ENCODE peak calls at places on chromosomes 6 and 20, in four cellular contexts. One of them, this sample, is unnamed. For H3K36me3, H3K27me3 and H3K4me1, the result is how much of the 10 kb centered on the place peaks cover.

GRCh38 chr6:12363651-12364381 is 73.7 kb downstream of the EDN1 start:
- DNase-seq in neural progenitor cell: no peak
- DNase-seq in adipocyte: no peak
- DNase-seq in ascending aorta: no peak
- DNase-seq in this sample: no peak

GRCh38 chr6:24949020-24949569 is 13.3 kb upstream of the RIPOR2 start:
- DNase-seq in adipocyte: no peak
- DNase-seq in ascending aorta: no peak
- DNase-seq in neural progenitor cell: no peak
- DNase-seq in this sample: no peak

GRCh38 chr6:11999245-11999644 is 12.9 kb upstream of the HIVEP1 start:
- DNase-seq in ascending aorta: no peak
- DNase-seq in neural progenitor cell: no peak
- DNase-seq in adipocyte: no peak
- DNase-seq in this sample: no peak

GRCh38 chr6:22353036-22353560 is 56.3 kb upstream of the PRL start:
- DNase-seq in adipocyte: no peak
- DNase-seq in ascending aorta: no peak
- DNase-seq in neural progenitor cell: no peak
- DNase-seq in this sample: no peak

GRCh38 chr6:135261872-135262725 is 81.0 kb downstream of the MYB start:
- DNase-seq in adipocyte: no peak
- DNase-seq in neural progenitor cell: no peak
- DNase-seq in ascending aorta: no peak
- DNase-seq in this sample: no peak

GRCh38 chr20:23666698-23667097 is 22.1 kb downstream of the CST4 start:
- DNase-seq in ascending aorta: no peak
- DNase-seq in neural progenitor cell: no peak
- DNase-seq in adipocyte: no peak
- DNase-seq in this sample: no peak

GRCh38 chr6:41939848-41940758 is 1.5 kb downstream of the CCND3 start:
- DNase-seq in neural progenitor cell: peak
- DNase-seq in ascending aorta: no peak
- DNase-seq in adipocyte: peak
- DNase-seq in this sample: no peak

GRCh38 chr20:64079273-64080012 is at the start of gene RGS19:
- DNase-seq in adipocyte: peak
- DNase-seq in ascending aorta: no peak
- DNase-seq in neural progenitor cell: peak
- DNase-seq in this sample: no peak

GRCh38 chr20:18363708-18364107 is 75.4 kb downstream of the ZNF133 start:
- DNase-seq in neural progenitor cell: no peak
- DNase-seq in ascending aorta: no peak
- DNase-seq in adipocyte: no peak
- DNase-seq in this sample: no peak

GRCh38 chr6:22442826-22443225 is 126.5 kb upstream of the HDGFL1 start:
- DNase-seq in ascending aorta: no peak
- DNase-seq in neural progenitor cell: no peak
- DNase-seq in adipocyte: peak
- DNase-seq in this sample: no peak

GRCh38 chr20:57655812-57656161 is 35.6 kb upstream of the ZBP1 start:
- DNase-seq in ascending aorta: no peak
- DNase-seq in neural progenitor cell: no peak
- DNase-seq in adipocyte: no peak
- DNase-seq in this sample: no peak

GRCh38 chr6:39602590-39603319 is 122.5 kb downstream of the KIF6 start:
- DNase-seq in adipocyte: no peak
- DNase-seq in ascending aorta: no peak
- DNase-seq in neural progenitor cell: no peak
- DNase-seq in this sample: no peak

GRCh38 chr6:134846865-134847264 is 103.0 kb downstream of the ALDH8A1 start:
- DNase-seq in neural progenitor cell: no peak
- DNase-seq in ascending aorta: no peak
- DNase-seq in adipocyte: no peak
- DNase-seq in this sample: no peak

GRCh38 chr6:169428532-169428931 is 174.9 kb upstream of the THBS2 start:
- DNase-seq in adipocyte: no peak
- DNase-seq in ascending aorta: no peak
- DNase-seq in neural progenitor cell: peak
- DNase-seq in this sample: no peak

GRCh38 chr6:89951574-89952360 is 57.5 kb downstream of the GJA10 start:
- DNase-seq in neural progenitor cell: peak
- DNase-seq in ascending aorta: no peak
- DNase-seq in adipocyte: no peak
- DNase-seq in this sample: no peak

DNA sequence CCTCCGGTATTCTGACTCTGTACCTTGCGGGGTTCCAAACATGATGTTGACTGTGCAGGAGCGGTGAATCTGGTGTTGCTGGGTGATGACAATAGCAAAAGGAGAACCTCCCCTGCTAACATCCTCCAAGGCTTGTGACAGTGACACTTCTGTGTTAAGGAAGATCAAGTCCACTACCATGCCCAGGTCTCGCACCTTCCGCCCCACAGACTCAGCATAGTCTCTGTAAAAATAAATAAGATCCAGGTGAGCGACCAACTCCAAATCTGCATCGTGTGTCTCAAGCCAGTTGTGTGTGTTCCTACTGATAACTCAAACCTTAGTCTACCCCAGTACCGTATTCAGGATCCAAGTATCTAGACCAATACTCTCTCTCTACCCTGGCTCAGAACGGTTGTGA is 24.8 kb downstream of the NCOA5 start:
- DNase-seq in neural progenitor cell: no peak
- DNase-seq in ascending aorta: no peak
- DNase-seq in adipocyte: no peak
- DNase-seq in this sample: no peak
- H3K36me3 ChIP-seq in neural progenitor cell: under half
- H3K36me3 ChIP-seq in ascending aorta: half or more
- H3K36me3 ChIP-seq in adipocyte: half or more
- H3K36me3 ChIP-seq in this sample: half or more

GRCh38 chr6:114081730-114082129 is 110.8 kb upstream of the HDAC2 start:
- DNase-seq in neural progenitor cell: no peak
- DNase-seq in ascending aorta: no peak
- DNase-seq in adipocyte: no peak
- DNase-seq in this sample: no peak
- H3K27me3 ChIP-seq in neural progenitor cell: under half
- H3K27me3 ChIP-seq in ascending aorta: under half
- H3K27me3 ChIP-seq in adipocyte: under half
- H3K27me3 ChIP-seq in this sample: under half

DNA sequence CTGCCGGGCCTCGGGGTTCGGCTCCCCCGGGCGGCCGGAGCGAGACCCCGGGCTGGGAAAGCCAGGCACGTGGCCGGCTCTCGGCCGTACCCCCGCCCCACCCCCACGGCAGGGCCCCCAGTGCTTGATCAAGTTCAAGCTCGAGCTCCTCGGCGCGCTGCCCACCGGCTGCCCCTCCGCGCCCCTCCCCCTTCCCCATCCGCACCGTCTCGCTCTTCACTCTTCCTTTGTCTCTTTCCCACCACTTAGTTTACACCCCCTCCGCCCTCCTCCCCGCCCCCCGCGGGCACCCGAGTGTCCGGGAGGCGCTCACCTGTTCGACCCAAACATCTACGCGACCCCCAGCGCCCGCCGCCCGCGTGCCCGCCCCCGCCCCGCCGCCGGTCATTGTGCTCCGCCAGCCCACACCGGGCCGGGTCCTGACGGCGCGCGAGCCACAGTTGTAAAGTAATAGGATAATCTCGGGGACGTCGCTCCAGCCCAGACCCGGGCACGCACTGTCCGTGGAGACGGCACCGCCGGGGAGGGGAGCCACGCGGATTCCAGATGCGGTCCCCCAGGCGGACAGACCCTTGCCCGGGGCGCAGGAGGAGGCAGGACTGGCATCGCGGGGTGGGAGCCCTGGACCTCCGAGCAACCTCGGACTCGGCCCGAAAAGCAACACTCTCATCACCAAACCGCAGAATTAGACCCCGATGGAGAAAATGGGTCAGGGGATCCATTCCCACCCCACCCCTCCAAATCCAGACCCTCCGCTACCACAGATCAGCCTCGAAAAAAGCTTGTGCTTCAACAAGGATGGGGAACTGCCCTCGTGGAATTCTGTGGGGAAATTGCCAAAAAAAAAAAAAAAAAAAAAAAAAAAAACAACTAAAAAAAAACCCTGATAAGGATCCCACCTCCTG is 100.7 kb downstream of the NOL4L start:
- DNase-seq in adipocyte: peak
- DNase-seq in ascending aorta: no peak
- DNase-seq in neural progenitor cell: peak
- DNase-seq in this sample: no peak
- H3K4me1 ChIP-seq in adipocyte: under half
- H3K4me1 ChIP-seq in ascending aorta: under half
- H3K4me1 ChIP-seq in neural progenitor cell: under half
- H3K4me1 ChIP-seq in this sample: under half

GRCh38 chr20:44200983-44201382 is 9.6 kb downstream of the OSER1 start:
- DNase-seq in adipocyte: no peak
- DNase-seq in neural progenitor cell: no peak
- DNase-seq in ascending aorta: no peak
- DNase-seq in this sample: no peak
- H3K36me3 ChIP-seq in adipocyte: half or more
- H3K36me3 ChIP-seq in neural progenitor cell: under half
- H3K36me3 ChIP-seq in ascending aorta: half or more
- H3K36me3 ChIP-seq in this sample: half or more

DNA sequence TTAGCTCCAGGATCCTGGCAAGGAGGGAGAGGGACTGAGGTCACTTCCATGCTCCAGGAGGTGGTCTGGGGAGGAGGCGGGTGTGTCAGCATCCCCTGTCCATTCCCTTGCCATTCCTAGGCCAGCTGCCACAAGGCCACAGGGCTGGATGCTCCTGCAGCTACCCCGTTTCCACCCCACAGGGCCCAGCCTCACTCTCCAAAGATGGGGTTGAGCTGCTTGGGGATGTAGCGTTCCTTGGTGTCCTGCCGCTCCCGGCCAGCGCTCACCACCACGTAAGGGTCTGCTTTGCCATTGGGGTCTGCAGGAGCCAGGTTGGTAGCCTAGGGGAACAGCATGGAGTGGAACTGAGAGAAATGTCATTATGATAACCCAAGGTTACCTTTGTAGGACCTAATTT is 23.0 kb downstream of the ERGIC3 start:
- DNase-seq in adipocyte: no peak
- DNase-seq in ascending aorta: no peak
- DNase-seq in neural progenitor cell: no peak
- DNase-seq in this sample: no peak
- H3K27me3 ChIP-seq in adipocyte: under half
- H3K27me3 ChIP-seq in ascending aorta: under half
- H3K27me3 ChIP-seq in neural progenitor cell: under half
- H3K27me3 ChIP-seq in this sample: under half

GRCh38 chr6:35729722-35730121 is 7.1 kb upstream of the ARMC12 start:
- DNase-seq in ascending aorta: no peak
- DNase-seq in neural progenitor cell: no peak
- DNase-seq in adipocyte: no peak
- DNase-seq in this sample: no peak
- H3K4me1 ChIP-seq in ascending aorta: half or more
- H3K4me1 ChIP-seq in neural progenitor cell: half or more
- H3K4me1 ChIP-seq in adipocyte: half or more
- H3K4me1 ChIP-seq in this sample: half or more

GRCh38 chr6:111377558-111378120 is 105.4 kb downstream of the REV3L start:
- DNase-seq in neural progenitor cell: no peak
- DNase-seq in ascending aorta: no peak
- DNase-seq in adipocyte: peak
- DNase-seq in this sample: no peak
- H3K36me3 ChIP-seq in neural progenitor cell: under half
- H3K36me3 ChIP-seq in ascending aorta: under half
- H3K36me3 ChIP-seq in adipocyte: half or more
- H3K36me3 ChIP-seq in this sample: under half

GRCh38 chr20:43183526-43183925 is 6.2 kb downstream of the PTPRT start:
- DNase-seq in adipocyte: no peak
- DNase-seq in ascending aorta: no peak
- DNase-seq in neural progenitor cell: no peak
- DNase-seq in this sample: no peak

GRCh38 chr20:43188234-43188653 is 1.5 kb downstream of the PTPRT start:
- DNase-seq in adipocyte: no peak
- DNase-seq in neural progenitor cell: peak
- DNase-seq in ascending aorta: no peak
- DNase-seq in this sample: no peak

GRCh38 chr20:43187476-43188233 is 2.1 kb downstream of the PTPRT start:
- DNase-seq in neural progenitor cell: peak
- DNase-seq in ascending aorta: no peak
- DNase-seq in adipocyte: peak
- DNase-seq in this sample: no peak

GRCh38 chr20:43186312-43186711 is 3.4 kb downstream of the PTPRT start:
- DNase-seq in ascending aorta: no peak
- DNase-seq in neural progenitor cell: no peak
- DNase-seq in adipocyte: no peak
- DNase-seq in this sample: no peak

DNA sequence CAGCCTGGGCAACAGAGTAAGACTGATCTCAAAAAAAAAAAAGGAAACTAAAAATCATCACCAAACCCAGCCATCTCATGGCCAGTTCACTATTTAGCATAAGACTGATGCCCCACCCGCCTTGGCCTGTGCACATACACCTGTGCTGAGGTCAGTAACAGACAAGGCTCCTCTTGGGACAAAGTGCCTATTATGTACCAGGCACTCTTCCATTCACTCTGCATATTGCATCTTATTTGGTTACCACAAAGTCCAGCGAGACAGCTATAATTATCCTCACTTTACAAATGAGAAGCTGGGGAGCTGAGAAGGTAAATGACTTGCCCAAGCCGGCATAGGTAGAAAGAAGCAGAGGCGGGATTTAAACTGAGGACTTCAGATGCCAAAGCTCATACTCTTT is 3.8 kb downstream of the PTPRT start:
- DNase-seq in ascending aorta: no peak
- DNase-seq in adipocyte: no peak
- DNase-seq in neural progenitor cell: no peak
- DNase-seq in this sample: no peak
- H3K27me3 ChIP-seq in ascending aorta: under half
- H3K27me3 ChIP-seq in adipocyte: under half
- H3K27me3 ChIP-seq in neural progenitor cell: under half
- H3K27me3 ChIP-seq in this sample: under half